ENCODE peak calls at places on chromosomes 16 and 17, in nine cellular contexts. F, H, X, N, W, C, T, Z and Q are unnamed samples.

GRCh38 chr17:1398900-1399299 is 1.1 kb downstream of the YWHAE start:
- DNase-seq in H (no peak), Z (no peak), F (no peak), C (no peak), N (no peak), W (peak; percentile 47), X (no peak), T (peak; percentile 22), Q (peak; percentile 33)

GRCh38 chr16:77881355-77882003 is 93.1 kb downstream of the VAT1L start:
- DNase-seq in N (no peak), X (no peak), C (no peak), W (no peak), Z (no peak), H (no peak), T (no peak), F (no peak), Q (no peak)

GRCh38 chr16:12092347-12092882 is 115.9 kb downstream of the SNX29 start:
- DNase-seq in W (peak; percentile 47), H (no peak), C (peak; percentile 38), X (no peak), Z (no peak), T (no peak), N (peak; percentile 7), F (no peak), Q (no peak)

GRCh38 chr16:1492082-1492922 is 858 bp upstream of the TELO2 start:
- DNase-seq in C (no peak), H (no peak), N (no peak), Z (no peak), X (no peak), F (no peak), W (no peak), T (no peak), Q (peak; percentile 32)

GRCh38 chr17:51124641-51125503 is 4.2 kb upstream of the SPAG9 start:
- DNase-seq in X (no peak), T (no peak), F (no peak), Z (no peak), W (no peak), C (no peak), H (no peak), N (no peak), Q (no peak)

GRCh38 chr16:56993204-56993603 is 3.8 kb downstream of the NLRC5 start:
- DNase-seq in C (no peak), X (no peak), N (no peak), W (no peak), Z (no peak), T (no peak), H (no peak), F (no peak), Q (peak; percentile 58)

GRCh38 chr17:76458580-76459490 is 5.9 kb upstream of the UBE2O start:
- DNase-seq in N (peak; percentile 57), T (peak; percentile 83), Z (peak; percentile 79), C (peak; percentile 71), H (no peak), X (peak; percentile 79), F (peak; percentile 91), W (peak; percentile 54), Q (peak; percentile 30)

GRCh38 chr16:70747703-70748631 is 53.0 kb downstream of the VAC14 start:
- DNase-seq in W (no peak), H (no peak), N (no peak), T (peak; percentile 38), F (no peak), C (no peak), Z (no peak), X (no peak), Q (peak; percentile 48)

GRCh38 chr17:39700148-39700987 is 504 bp downstream of the ERBB2 start:
- DNase-seq in T (no peak), X (no peak), C (no peak), N (no peak), Z (no peak), H (no peak), W (peak; percentile 22), F (peak; percentile 66), Q (no peak)

GRCh38 chr16:22671301-22672076 is 142.5 kb upstream of the HS3ST2 start:
- DNase-seq in W (no peak), N (no peak), X (no peak), Z (no peak), T (no peak), H (no peak), C (no peak), F (no peak), Q (no peak)

GRCh38 chr16:11671676-11672075 is 3.4 kb downstream of the SNN start:
- DNase-seq in X (no peak), H (no peak), C (no peak), F (no peak), W (no peak), Z (no peak), T (no peak), N (no peak), Q (no peak)

GRCh38 chr17:77208217-77208808 is 67.5 kb downstream of the SEC14L1 start:
- DNase-seq in F (no peak), X (no peak), Z (no peak), W (peak; percentile 78), T (no peak), H (no peak), C (peak; percentile 87), N (no peak), Q (no peak)

GRCh38 chr16:83952587-83952939 is 477 bp upstream of the OSGIN1 start:
- DNase-seq in W (no peak), N (peak; percentile 72), T (no peak), H (no peak), X (no peak), F (peak; percentile 61), C (no peak), Z (no peak), Q (no peak)

GRCh38 chr17:28738680-28739384 is 5.0 kb upstream of the TRAF4 start:
- DNase-seq in T (no peak), N (no peak), Z (no peak), X (no peak), H (peak; percentile 72), F (no peak), W (no peak), C (no peak), Q (no peak)

GRCh38 chr17:30323895-30324319 is 9.9 kb downstream of the TMIGD1 start:
- DNase-seq in X (no peak), H (no peak), W (peak; percentile 40), C (no peak), N (peak; percentile 35), T (peak; percentile 15), F (no peak), Z (no peak), Q (peak; percentile 78)

GRCh38 chr16:56856876-56857447 is 8.0 kb upstream of the SLC12A3 start:
- DNase-seq in X (no peak), W (no peak), C (peak; percentile 83), T (no peak), H (no peak), N (no peak), F (no peak), Z (no peak), Q (no peak)

GRCh38 chr16:68590201-68590994 is 51.3 kb downstream of the ZFP90 start:
- DNase-seq in T (peak; percentile 67), Z (peak; percentile 64), X (peak; percentile 91), H (no peak), F (peak; percentile 48), W (peak; percentile 38), N (peak; percentile 54), C (peak; percentile 60), Q (peak; percentile 82)

GRCh38 chr16:844638-845348 is 44.3 kb upstream of the GNG13 start:
- DNase-seq in H (no peak), W (no peak), X (no peak), N (no peak), C (no peak), F (no peak), T (no peak), Z (no peak), Q (no peak)

GRCh38 chr17:72192409-72193192 is 71.8 kb downstream of the SOX9 start:
- DNase-seq in N (no peak), H (no peak), W (no peak), F (no peak), Z (no peak), C (no peak), X (no peak), T (no peak), Q (no peak)
- TF ChIP-seq MAX in N (no peak), H (no peak), W (no peak), F (no peak), Z (no peak), C (no peak), X (no peak), T (no peak), Q (no peak)

GRCh38 chr16:3459401-3460090 is 16.1 kb downstream of the NAA60 start:
- DNase-seq in N (no peak), Z (no peak), T (peak; percentile 64), H (no peak), F (no peak), X (no peak), W (no peak), C (no peak), Q (no peak)

GRCh38 chr16:3458852-3459361 is 15.4 kb downstream of the NAA60 start:
- DNase-seq in N (no peak), C (peak; percentile 94), W (peak; percentile 41), T (peak; percentile 31), Z (no peak), F (peak; percentile 81), H (no peak), X (no peak), Q (no peak)

GRCh38 chr16:3460121-3460520 is 16.6 kb downstream of the NAA60 start:
- DNase-seq in Z (no peak), H (no peak), F (no peak), T (no peak), N (no peak), X (no peak), W (no peak), C (no peak), Q (no peak)

GRCh38 chr16:3460585-3460984 is 17.1 kb downstream of the NAA60 start:
- DNase-seq in C (no peak), T (no peak), Z (no peak), F (no peak), N (no peak), W (no peak), H (no peak), X (no peak), Q (no peak)

DNA sequence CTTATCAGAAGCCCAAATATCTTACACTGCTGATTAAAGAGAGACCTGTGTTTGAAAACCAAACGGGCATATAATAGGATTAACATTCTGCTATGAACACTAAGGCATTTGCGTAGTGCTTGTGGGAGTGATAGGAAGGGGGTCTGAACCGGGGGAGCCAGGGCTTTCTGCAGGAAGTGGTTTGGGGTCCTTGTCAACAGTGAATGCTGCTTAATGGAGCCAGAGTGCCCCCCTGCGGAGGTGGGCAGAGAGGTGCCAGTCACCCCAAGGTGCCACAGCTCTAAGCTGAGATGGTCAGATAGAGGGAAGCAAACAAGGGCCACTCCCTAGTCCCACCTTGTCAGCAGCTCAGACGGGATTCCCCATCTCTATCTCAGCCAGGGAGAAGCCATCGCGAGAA is 17.6 kb downstream of the NAA60 start:
- DNase-seq in W (no peak), F (no peak), T (no peak), H (no peak), X (no peak), N (no peak), C (no peak), Z (no peak), Q (peak; percentile 69)
- TF ChIP-seq CTCF in W (no peak), F (no peak), T (no peak), H (peak; percentile 60), X (no peak), N (no peak), C (no peak), Z (no peak), Q (no peak)

GRCh38 chr17:59219992-59220327 is 351 bp upstream of the GDPD1 start:
- DNase-seq in W (no peak), T (no peak), N (no peak), C (peak; percentile 27), X (no peak), F (no peak), Z (no peak), H (no peak), Q (no peak)
- H3K4me3 ChIP-seq in W (peak overlapping the region; percentile 51), T (peak overlapping the region; percentile 93), N (peak overlapping the region; percentile 34), C (peak overlapping the region; percentile 87), X (peak overlapping the region; percentile 72), F (peak overlapping the region; percentile 76), Z (peak overlapping the region; percentile 27), H (peak overlapping the region; percentile 49), Q (peak overlapping the region; percentile 51)

GRCh38 chr17:83122834-83123233 is 43.4 kb downstream of the METRNL start:
- DNase-seq in N (no peak), C (no peak), T (no peak), Z (no peak), X (no peak), W (no peak), F (no peak), H (no peak), Q (no peak)
- TF ChIP-seq MAX in N (no peak), C (no peak), T (no peak), Z (no peak), X (no peak), W (no peak), F (no peak), H (no peak), Q (no peak)